ENCODE peak calls at places on chromosomes 4 and X, in seven cellular contexts. T, K, M, V, X, L and J are unnamed samples.

GRCh38 chr4:26410385-26411293 is 79.6 kb downstream of the CCKAR start:
- DNase-seq in X (peak; percentile 79), K (peak; percentile 73), T (peak; percentile 44), V (peak; percentile 77), L (no peak), M (peak; percentile 63), J (peak; percentile 24)

GRCh38 chr4:159238631-159239030 is 135.8 kb downstream of the RAPGEF2 start:
- DNase-seq in X (no peak), M (no peak), L (no peak), K (peak; percentile 65), T (no peak), V (no peak), J (no peak)

GRCh38 chr4:118816538-118817177 is 19.3 kb downstream of the SEC24D start:
- DNase-seq in M (peak; percentile 75), T (no peak), X (peak; percentile 48), K (peak; percentile 54), V (no peak), L (no peak), J (no peak)

GRCh38 chr4:89303989-89304388 is 3.6 kb downstream of the GPRIN3 start:
- DNase-seq in L (no peak), T (no peak), K (no peak), V (no peak), X (no peak), M (no peak), J (no peak)

GRCh38 chr4:10013722-10014121 is 7.6 kb downstream of the SLC2A9 start:
- DNase-seq in M (no peak), K (peak; percentile 40), L (no peak), V (peak; percentile 76), T (no peak), X (peak; percentile 13), J (no peak)

GRCh38 chr4:38069271-38069760 is 109.1 kb downstream of the PTTG2 start:
- DNase-seq in V (peak; percentile 88), T (no peak), L (no peak), M (peak; percentile 89), K (peak; percentile 93), X (peak; percentile 79), J (no peak)

GRCh38 chr4:140901736-140902336 is 145.7 kb upstream of the TBC1D9 start:
- DNase-seq in K (no peak), L (no peak), X (no peak), V (no peak), T (no peak), M (no peak), J (no peak)

GRCh38 chr4:151034829-151035228 is 19.7 kb upstream of the LRBA start:
- DNase-seq in T (no peak), M (no peak), K (no peak), V (no peak), X (no peak), L (no peak), J (no peak)

GRCh38 chr4:86302242-86302641 is 57.6 kb downstream of the MAPK10 start:
- DNase-seq in M (peak; percentile 1), K (peak; percentile 85), X (peak; percentile 44), T (peak; percentile 3), L (no peak), V (no peak), J (no peak)

GRCh38 chr4:54091637-54092404 is 8.1 kb upstream of the GSX2 start:
- DNase-seq in L (peak; percentile 51), V (peak; percentile 48), K (peak; percentile 79), M (peak; percentile 70), T (peak; percentile 35), X (peak; percentile 75), J (no peak)

GRCh38 chr4:15756361-15756861 is 21.7 kb upstream of the CD38 start:
- DNase-seq in K (peak; percentile 34), M (peak; percentile 26), X (peak; percentile 52), V (peak; percentile 99), L (no peak), T (peak; percentile 16), J (no peak)

GRCh38 chr4:52910115-52910514 is 48.0 kb downstream of the RASL11B start:
- DNase-seq in K (no peak), X (no peak), V (no peak), M (no peak), T (no peak), L (no peak), J (no peak)

GRCh38 chr4:2867758-2868491 is 24.3 kb downstream of the ADD1 start:
- DNase-seq in T (peak; percentile 32), M (peak; percentile 47), X (peak; percentile 61), L (no peak), V (no peak), K (peak; percentile 61), J (no peak)

GRCh38 chrX:65635371-65635770 is 32.1 kb upstream of the MSN start:
- DNase-seq in L (no peak), M (no peak), V (no peak), T (no peak), X (peak; percentile 31), K (peak; percentile 58), J (no peak)

GRCh38 chrX:93422693-93423092 is 250.7 kb downstream of the NAP1L3 start:
- DNase-seq in M (peak; percentile 1), V (peak; percentile 37), L (no peak), T (peak; percentile 0), X (peak; percentile 6), K (peak; percentile 0), J (no peak)

GRCh38 chrX:53039239-53039638 is 9.3 kb upstream of the GPR173 start:
- DNase-seq in L (no peak), T (no peak), X (no peak), K (no peak), M (no peak), V (no peak), J (no peak)

GRCh38 chr4:72468904-72469502 is 100.0 kb downstream of the ADAMTS3 start:
- DNase-seq in V (peak; percentile 20), K (peak; percentile 52), T (peak; percentile 17), X (peak; percentile 59), L (no peak), M (peak; percentile 20), J (no peak)

GRCh38 chrX:43349363-43349762 is 306.7 kb upstream of the MAOA start:
- DNase-seq in T (peak; percentile 44), L (no peak), M (peak; percentile 19), K (peak; percentile 41), V (peak; percentile 47), X (peak; percentile 28), J (no peak)

GRCh38 chr4:142615324-142615665 is 230.8 kb downstream of the INPP4B start:
- DNase-seq in T (no peak), M (peak; percentile 71), V (no peak), X (peak; percentile 36), L (no peak), K (peak; percentile 39), J (peak; percentile 67)

GRCh38 chr4:26717332-26717731 is 133.4 kb downstream of the TBC1D19 start:
- DNase-seq in L (no peak), T (no peak), K (peak; percentile 57), V (peak; percentile 19), X (peak; percentile 68), M (peak; percentile 92), J (peak; percentile 52)

GRCh38 chr4:22512306-22512705 is 3.6 kb downstream of the ADGRA3 start:
- DNase-seq in X (peak; percentile 43), V (no peak), L (no peak), M (peak; percentile 52), K (no peak), T (no peak), J (no peak)

GRCh38 chrX:18146954-18147353 is 73.7 kb downstream of the BEND2 start:
- DNase-seq in T (peak; percentile 1), X (peak; percentile 17), V (peak; percentile 14), M (peak; percentile 13), L (no peak), K (peak; percentile 1), J (no peak)

GRCh38 chr4:118991686-118992085 is 103.0 kb downstream of the SYNPO2 start:
- DNase-seq in T (no peak), V (no peak), K (no peak), L (no peak), M (no peak), X (no peak), J (no peak)

GRCh38 chr4:123746981-123747380 is 350.4 kb downstream of the SPRY1 start:
- DNase-seq in T (no peak), X (peak; percentile 10), K (peak; percentile 79), V (peak; percentile 7), M (no peak), L (no peak), J (no peak)

GRCh38 chrX:31993635-31994034 is 921.8 kb upstream of the FTHL17 start:
- DNase-seq in T (peak; percentile 40), V (no peak), X (peak; percentile 18), K (no peak), M (peak; percentile 0), L (no peak), J (no peak)

GRCh38 chrX:31988975-31989374 is 917.1 kb upstream of the FTHL17 start:
- DNase-seq in T (no peak), M (no peak), X (no peak), V (no peak), L (no peak), K (no peak), J (no peak)
- TF ChIP-seq CTCF in T (no peak), M (no peak), X (no peak), V (no peak), L (no peak), K (no peak), J (no peak)

GRCh38 chr4:77493829-77494551 is 111.6 kb upstream of the CXCL13 start:
- DNase-seq in V (no peak), K (no peak), T (no peak), X (no peak), L (no peak), M (no peak), J (no peak)
- H3K4me3 ChIP-seq in V (no peak overlapping the region), K (no peak overlapping the region), T (no peak overlapping the region), X (no peak overlapping the region), L (no peak overlapping the region), M (no peak overlapping the region), J (no peak overlapping the region)

GRCh38 chr4:102061133-102061532 is 270.6 kb downstream of the BANK1 start:
- DNase-seq in T (no peak), M (no peak), X (no peak), V (no peak), K (no peak), L (no peak), J (no peak)

GRCh38 chr4:102057122-102057521 is 266.6 kb downstream of the BANK1 start:
- DNase-seq in T (no peak), M (no peak), X (no peak), V (no peak), L (no peak), K (no peak), J (no peak)

DNA sequence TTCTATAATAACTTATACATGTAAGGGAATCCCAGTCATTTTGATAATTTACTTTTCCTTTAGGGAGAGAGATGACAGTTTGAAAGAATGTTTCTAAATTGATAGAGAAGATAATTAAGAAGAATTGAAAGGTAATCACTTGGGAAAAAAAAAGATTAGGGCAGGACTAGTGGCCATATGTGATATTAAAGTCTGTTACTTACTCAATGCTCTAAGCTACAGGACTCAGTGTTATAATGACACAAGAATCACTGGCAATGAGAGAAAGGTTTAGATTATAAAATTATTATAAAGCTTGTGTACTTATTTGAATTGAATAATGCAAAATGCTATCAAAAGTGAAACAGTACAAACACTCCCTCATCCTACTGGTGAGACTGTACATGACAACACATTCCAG is 265.3 kb downstream of the BANK1 start:
- DNase-seq in V (no peak), X (no peak), K (no peak), T (no peak), M (no peak), L (no peak), J (no peak)
- TF ChIP-seq CTCF in V (no peak), X (no peak), K (no peak), T (no peak), M (no peak), L (no peak), J (no peak)

DNA sequence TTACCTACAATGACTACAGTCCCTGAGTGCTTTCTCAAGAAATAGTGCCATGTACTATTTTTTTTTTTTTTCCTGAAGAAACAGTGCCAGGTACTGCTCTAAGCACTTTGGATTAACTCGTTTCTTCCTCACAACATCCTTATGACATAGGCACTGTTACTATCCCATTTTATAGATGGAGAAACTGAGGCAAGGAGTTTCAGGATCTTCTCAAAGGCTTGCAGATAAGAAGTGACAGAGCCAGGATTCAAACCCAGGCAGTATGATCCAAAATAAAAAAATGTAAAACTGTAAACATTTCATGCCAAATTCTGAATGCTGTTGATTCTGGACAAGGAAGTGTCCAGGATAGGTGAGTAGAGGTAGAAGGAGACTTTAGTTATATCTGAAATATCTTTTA is 1.1 kb downstream of the FANCB start:
- DNase-seq in K (no peak), X (no peak), V (no peak), L (no peak), T (no peak), M (no peak), J (no peak)
- H3K4me3 ChIP-seq in K (peak overlapping the region; percentile 76), X (no peak overlapping the region), V (peak overlapping the region; percentile 79), L (no peak overlapping the region), T (no peak overlapping the region), M (no peak overlapping the region), J (no peak overlapping the region)